ENCODE peak calls at places on chromosomes 6 and 20, in five cellular contexts. F is brain microvascular endothelial cell, Y is GM12865, H is endothelial cell of umbilical vein, U is cardiac fibroblast. T is an unnamed sample.

GRCh38 chr6:3287308-3287707 is 28.6 kb downstream of the PSMG4 start:
- DNase-seq in F (no peak), Y (no peak), H (no peak), U (no peak), T (no peak)

GRCh38 chr6:135901776-135902524 is 50.4 kb downstream of the PDE7B start:
- DNase-seq in F (peak), Y (no peak), H (no peak), U (peak), T (peak)

GRCh38 chr6:7062445-7063162 is 45.2 kb upstream of the RREB1 start:
- DNase-seq in F (no peak), Y (no peak), H (peak), U (no peak), T (no peak)

GRCh38 chr6:45759134-45759849 is 256.4 kb downstream of the CLIC5 start:
- DNase-seq in F (no peak), Y (no peak), H (no peak), U (no peak), T (peak)

GRCh38 chr20:35700625-35701148 is 1.5 kb downstream of the ROMO1 start:
- DNase-seq in F (no peak), Y (no peak), H (no peak), U (no peak), T (peak)

GRCh38 chr6:7147051-7147671 is 39.4 kb downstream of the RREB1 start:
- DNase-seq in F (no peak), Y (no peak), H (no peak), U (no peak), T (no peak)

GRCh38 chr20:50037123-50037522 is 54.3 kb downstream of the SNAI1 start:
- DNase-seq in F (no peak), Y (no peak), H (no peak), U (no peak), T (no peak)

GRCh38 chr6:52522655-52523054 is 54.2 kb downstream of the TRAM2 start:
- DNase-seq in F (no peak), Y (no peak), H (peak), U (peak), T (no peak)

GRCh38 chr6:161150566-161150965 is 123.3 kb downstream of the AGPAT4 start:
- DNase-seq in F (no peak), Y (no peak), H (no peak), U (no peak), T (no peak)

GRCh38 chr6:152635949-152636674 is 1.1 kb downstream of the SYNE1 start:
- DNase-seq in F (peak), Y (peak), H (peak), U (peak), T (peak)

GRCh38 chr6:159800141-159800865 is at the start of gene PNLDC1:
- DNase-seq in F (no peak), Y (no peak), H (no peak), U (no peak), T (no peak)

GRCh38 chr6:5967594-5967993 is 39.1 kb downstream of the NRN1 start:
- DNase-seq in F (no peak), Y (no peak), H (no peak), U (no peak), T (peak)

GRCh38 chr6:74091794-74092157 is 395.8 kb downstream of the CD109 start:
- DNase-seq in F (no peak), Y (no peak), H (no peak), U (peak), T (no peak)

GRCh38 chr20:34938466-34939163 is 17.0 kb downstream of the GSS start:
- DNase-seq in F (no peak), Y (no peak), H (peak), U (peak), T (no peak)

GRCh38 chr6:2103644-2104523 is 141.5 kb downstream of the GMDS start:
- DNase-seq in F (peak), Y (peak), H (peak), U (peak), T (peak)

GRCh38 chr6:2714359-2714895 is 36.3 kb downstream of the MYLK4 start:
- DNase-seq in F (peak), Y (no peak), H (peak), U (peak), T (peak)

GRCh38 chr6:44075137-44076015 is 51.9 kb downstream of the MRPL14 start:
- DNase-seq in F (no peak), Y (no peak), H (no peak), U (no peak), T (no peak)

GRCh38 chr6:137036566-137037300 is 8.0 kb downstream of the IL20RA start:
- DNase-seq in F (no peak), Y (no peak), H (no peak), U (no peak), T (no peak)

GRCh38 chr20:41697861-41698559 is 79.8 kb upstream of the CHD6 start:
- DNase-seq in F (peak), Y (peak), H (peak), U (peak), T (no peak)

GRCh38 chr6:47631248-47632196 is 66.9 kb upstream of the ADGRF4 start:
- DNase-seq in F (peak), Y (peak), H (peak), U (peak), T (no peak)

GRCh38 chr6:159094444-159095252 is 49.9 kb upstream of the TAGAP start:
- DNase-seq in F (no peak), Y (peak), H (no peak), U (no peak), T (no peak)

GRCh38 chr20:610130-611046 is at the start of gene TCF15:
- DNase-seq in F (peak), Y (no peak), H (peak), U (no peak), T (peak)

GRCh38 chr20:18633411-18633810 is 45.6 kb downstream of the DTD1 start:
- DNase-seq in F (no peak), Y (no peak), H (no peak), U (no peak), T (no peak)

GRCh38 chr20:61953789-61954125 is 111.9 kb downstream of the TAF4 start:
- DNase-seq in F (no peak), Y (no peak), H (no peak), U (no peak), T (no peak)

GRCh38 chr6:159985296-159985940 is 16.5 kb downstream of the IGF2R start:
- DNase-seq in F (no peak), Y (no peak), H (no peak), U (peak), T (peak)

GRCh38 chr6:106215608-106216007 is 110.0 kb downstream of the ATG5 start:
- DNase-seq in F (no peak), Y (no peak), H (no peak), U (no peak), T (no peak)

GRCh38 chr6:50824505-50824904 is 5.8 kb downstream of the TFAP2B start:
- DNase-seq in F (no peak), Y (no peak), H (no peak), U (no peak), T (no peak)

GRCh38 chr20:58583141-58583540 is 67.9 kb upstream of the APCDD1L start:
- DNase-seq in F (no peak), Y (no peak), H (no peak), U (peak), T (no peak)

GRCh38 chr6:28353981-28354676 is 4.4 kb downstream of the ZKSCAN3 start:
- DNase-seq in F (peak), Y (no peak), H (peak), U (peak), T (no peak)

GRCh38 chr6:128368213-128369000 is 152.0 kb downstream of the PTPRK start:
- DNase-seq in F (no peak), Y (no peak), H (peak), U (no peak), T (peak)

GRCh38 chr6:138004423-138005287 is 102.6 kb downstream of the PERP start:
- DNase-seq in F (peak), Y (peak), H (peak), U (peak), T (peak)

GRCh38 chr20:31859998-31860380 is 10.3 kb downstream of the DUSP15 start:
- DNase-seq in F (no peak), Y (no peak), H (no peak), U (no peak), T (no peak)

DNA sequence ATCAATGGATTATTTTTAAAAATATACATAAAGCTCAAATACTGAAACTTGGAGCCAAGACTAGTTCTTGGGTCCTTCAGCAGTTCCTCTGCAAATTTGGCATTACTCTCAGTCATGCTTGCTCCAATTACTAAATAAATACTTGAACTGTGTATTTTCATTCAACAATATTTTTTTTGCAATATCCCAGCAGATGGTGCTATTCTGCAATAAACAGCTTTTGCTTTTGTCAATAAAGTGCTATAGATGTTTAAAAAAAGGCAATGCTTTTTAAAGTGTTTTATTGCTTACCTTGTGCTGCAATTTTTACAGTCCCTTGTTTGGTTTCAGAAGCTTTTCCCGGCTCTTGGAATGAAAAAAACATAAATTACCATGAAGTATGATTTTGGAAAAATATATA is 243.4 kb downstream of the TRDN start:
- DNase-seq in F (no peak), Y (peak), H (peak), U (peak), T (no peak)
- TF ChIP-seq CTCF in F (peak), Y (peak), H (no peak), U (no peak), T (no peak)

DNA sequence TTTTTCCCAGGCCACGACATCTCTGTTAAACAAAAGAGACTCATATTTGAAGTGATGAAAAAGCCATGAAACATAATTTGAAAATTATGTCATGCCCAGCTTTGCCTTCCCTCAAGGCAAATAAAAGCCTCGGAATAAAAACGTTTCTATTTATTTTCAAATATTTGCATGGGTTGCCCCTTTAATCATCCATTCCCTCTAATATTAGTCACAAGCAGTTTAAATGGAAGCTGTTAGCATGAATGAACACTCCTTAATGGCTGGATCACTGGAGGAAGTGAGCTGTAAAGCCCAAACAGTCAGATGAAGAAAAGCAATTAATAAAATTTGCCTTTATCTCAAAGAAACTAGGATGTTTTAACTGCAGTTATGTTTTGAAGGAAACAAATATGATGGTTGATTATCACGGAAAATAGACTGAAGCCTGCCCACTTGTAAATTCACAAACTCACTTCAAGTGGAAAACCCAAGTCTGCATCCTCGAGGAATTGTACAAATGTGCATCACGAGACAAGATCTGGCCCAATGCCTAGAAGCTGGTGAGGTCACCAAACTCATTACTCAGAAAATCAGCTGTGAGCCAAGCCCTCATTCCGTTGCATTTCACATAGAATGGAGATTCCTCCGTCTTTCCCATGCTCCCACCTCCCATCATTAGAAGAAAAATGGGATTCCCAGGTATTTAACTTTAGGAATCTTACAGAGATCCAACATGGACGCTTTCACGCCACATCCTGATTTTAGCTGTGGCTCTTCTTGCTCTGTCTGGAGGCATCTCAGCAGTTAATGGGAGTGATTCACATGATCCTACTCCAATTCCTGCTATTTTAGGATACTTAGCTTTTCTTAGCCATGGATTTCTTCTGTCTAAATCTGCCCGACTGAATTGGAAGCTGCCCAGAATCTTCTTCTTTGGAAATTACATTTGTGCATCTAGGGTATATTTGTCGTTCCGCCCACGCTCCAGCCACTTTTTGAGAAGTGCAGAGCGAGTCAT is 69.0 kb upstream of the STMND1 start:
- DNase-seq in F (peak), Y (no peak), H (peak), U (peak), T (peak)
- H3K4me3 ChIP-seq in F (peak), Y (no peak), H (no peak), U (peak), T (peak)

DNA sequence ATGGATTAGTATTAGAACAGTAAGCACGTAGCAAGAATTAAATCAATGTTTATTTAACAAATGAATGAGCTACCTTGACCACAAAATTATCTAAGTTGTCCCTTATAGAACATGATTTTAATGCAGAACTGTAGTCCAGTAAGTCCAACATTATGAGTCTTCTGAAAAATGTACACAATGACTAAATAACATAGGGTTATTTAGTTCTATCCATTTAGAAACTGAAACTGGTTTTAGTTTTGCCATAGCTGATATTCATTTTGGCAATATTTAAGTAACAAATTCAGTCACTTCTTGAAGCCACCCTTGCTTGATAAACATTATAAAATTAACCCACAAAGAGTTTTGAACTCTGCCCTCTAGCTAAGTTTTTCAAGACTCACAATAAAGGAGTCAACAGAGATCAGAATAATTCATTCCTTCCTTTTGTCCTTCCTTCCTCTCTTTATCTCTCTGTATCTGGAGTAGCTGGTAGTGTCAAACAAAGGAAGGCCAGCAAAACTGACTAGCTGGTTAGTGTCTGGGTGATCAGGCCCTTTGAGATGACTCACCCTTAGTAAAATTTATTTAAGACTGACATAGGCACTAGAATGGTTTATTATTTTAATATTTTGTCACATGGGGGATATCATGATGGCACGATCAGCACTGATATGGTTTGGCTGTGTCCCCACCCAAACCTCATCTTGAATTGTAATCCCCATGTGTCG is 115.1 kb downstream of the BTBD9 start:
- DNase-seq in F (peak), Y (no peak), H (peak), U (no peak), T (peak)
- TF ChIP-seq CTCF in F (no peak), Y (no peak), H (no peak), U (no peak), T (no peak)

GRCh38 chr20:3777726-3778629 is 3.3 kb downstream of the SPEF1 start:
- DNase-seq in F (peak), Y (no peak), H (peak), U (peak), T (peak)
- H3K4me3 ChIP-seq in F (peak), Y (no peak), H (peak), U (peak), T (peak)

T was measured in foreskin fibroblast.